ENCODE peak calls at places on chromosomes 3 and 15, in six cellular contexts. O is tibial nerve, I is fibroblast of pulmonary artery, W is tibial artery, J is AG04450, M is cardiac fibroblast. T is an unnamed sample.
A peak's percentile ranks its signal among the peaks of the same experiment; 100 is the strongest.

GRCh38 chr3:25156526-25157075 is 271.5 kb upstream of the RARB start:
- DNase-seq in J (no peak), M (peak; percentile 75), I (peak; percentile 65), O (no peak), W (no peak), T (no peak)

GRCh38 chr15:34984884-34985630 is 3.0 kb downstream of the ZNF770 start:
- DNase-seq in J (no peak), W (no peak), M (peak; percentile 64), I (peak; percentile 56), O (no peak), T (no peak)

GRCh38 chr3:29280675-29281264 is at the start of gene RBMS3:
- DNase-seq in O (peak; percentile 80), I (peak; percentile 98), M (peak; percentile 98), W (peak; percentile 96), J (peak; percentile 91), T (no peak)

GRCh38 chr3:169780738-169781137 is 7.5 kb downstream of the MYNN start:
- DNase-seq in I (no peak), J (no peak), W (no peak), M (no peak), O (no peak), T (no peak)

GRCh38 chr3:4719011-4719649 is 226.0 kb downstream of the ITPR1 start:
- DNase-seq in M (no peak), J (peak; percentile 24), W (no peak), I (no peak), O (no peak), T (no peak)

GRCh38 chr15:47603026-47603425 is 114.3 kb upstream of the SEMA6D start:
- DNase-seq in O (no peak), M (peak; percentile 44), J (no peak), W (no peak), I (no peak), T (no peak)

GRCh38 chr15:90765489-90765888 is 48.3 kb downstream of the BLM start:
- DNase-seq in M (no peak), W (no peak), J (no peak), O (no peak), I (no peak), T (no peak)

GRCh38 chr3:108184824-108185223 is 37.4 kb downstream of the IFT57 start:
- DNase-seq in O (no peak), I (no peak), M (no peak), J (no peak), W (no peak), T (no peak)

GRCh38 chr15:40925495-40925862 is 3.7 kb upstream of the DLL4 start:
- DNase-seq in W (no peak), M (no peak), J (no peak), O (no peak), I (no peak), T (no peak)

GRCh38 chr15:80706161-80706560 is 11.1 kb downstream of the ABHD17C start:
- DNase-seq in M (no peak), W (no peak), J (no peak), O (no peak), I (no peak), T (no peak)

GRCh38 chr15:72912121-72912520 is 128.6 kb upstream of the ADPGK start:
- DNase-seq in J (no peak), I (no peak), M (no peak), W (no peak), O (no peak), T (no peak)

GRCh38 chr15:25170113-25170731 is 215.4 kb downstream of the SNRPN start:
- DNase-seq in M (no peak), I (no peak), J (no peak), W (no peak), O (no peak), T (no peak)

GRCh38 chr3:43477600-43477999 is 144.2 kb downstream of the ANO10 start:
- DNase-seq in I (no peak), W (no peak), O (no peak), M (peak; percentile 54), J (no peak), T (no peak)

GRCh38 chr3:177589921-177590336 is 392.6 kb upstream of the TBL1XR1 start:
- DNase-seq in I (peak; percentile 95), J (peak; percentile 91), O (no peak), M (peak; percentile 97), W (no peak), T (no peak)

GRCh38 chr3:41095702-41096101 is 103.6 kb upstream of the CTNNB1 start:
- DNase-seq in J (no peak), O (no peak), I (peak; percentile 4), W (no peak), M (peak; percentile 4), T (no peak)

GRCh38 chr3:138949002-138949418 is 2.0 kb downstream of the FOXL2NB start:
- DNase-seq in I (no peak), O (no peak), J (no peak), W (no peak), M (no peak), T (no peak)

GRCh38 chr15:47586653-47587224 is 130.6 kb upstream of the SEMA6D start:
- DNase-seq in J (no peak), M (peak; percentile 91), I (peak; percentile 73), O (no peak), W (no peak), T (no peak)

GRCh38 chr3:18440053-18440768 is 15.1 kb upstream of the SATB1 start:
- DNase-seq in O (no peak), W (no peak), J (no peak), M (peak; percentile 16), I (no peak), T (no peak)

GRCh38 chr15:56587686-56588085 is 122.7 kb upstream of the MNS1 start:
- DNase-seq in J (no peak), I (no peak), O (no peak), W (no peak), M (no peak), T (no peak)

GRCh38 chr3:184814214-184814613 is 2.2 kb downstream of the VPS8 start:
- DNase-seq in O (no peak), J (no peak), W (no peak), M (peak; percentile 19), I (no peak), T (no peak)

GRCh38 chr3:64808056-64808455 is 120.3 kb upstream of the ADAMTS9 start:
- DNase-seq in I (no peak), O (no peak), J (no peak), M (no peak), W (no peak), T (no peak)

GRCh38 chr3:10627884-10628572 is 122.6 kb upstream of the ATP2B2 start:
- DNase-seq in M (no peak), I (no peak), J (no peak), W (no peak), O (no peak), T (no peak)

GRCh38 chr3:152026033-152026556 is 152.7 kb downstream of the SUCNR1 start:
- DNase-seq in I (peak; percentile 88), W (no peak), J (peak; percentile 54), O (no peak), M (peak; percentile 93), T (no peak)
- TF ChIP-seq CTCF in I (peak; percentile 38), W (peak; percentile 38), J (peak; percentile 48), O (peak; percentile 15), M (peak; percentile 27), T (no peak)

GRCh38 chr3:179653106-179653776 is 401 bp downstream of the USP13 start:
- DNase-seq in O (peak; percentile 42), W (peak; percentile 84), I (peak; percentile 85), J (peak; percentile 61), M (peak; percentile 79), T (no peak)
- TF ChIP-seq CTCF in O (no peak), W (no peak), I (no peak), J (peak; percentile 19), M (no peak), T (peak; percentile 22)

DNA sequence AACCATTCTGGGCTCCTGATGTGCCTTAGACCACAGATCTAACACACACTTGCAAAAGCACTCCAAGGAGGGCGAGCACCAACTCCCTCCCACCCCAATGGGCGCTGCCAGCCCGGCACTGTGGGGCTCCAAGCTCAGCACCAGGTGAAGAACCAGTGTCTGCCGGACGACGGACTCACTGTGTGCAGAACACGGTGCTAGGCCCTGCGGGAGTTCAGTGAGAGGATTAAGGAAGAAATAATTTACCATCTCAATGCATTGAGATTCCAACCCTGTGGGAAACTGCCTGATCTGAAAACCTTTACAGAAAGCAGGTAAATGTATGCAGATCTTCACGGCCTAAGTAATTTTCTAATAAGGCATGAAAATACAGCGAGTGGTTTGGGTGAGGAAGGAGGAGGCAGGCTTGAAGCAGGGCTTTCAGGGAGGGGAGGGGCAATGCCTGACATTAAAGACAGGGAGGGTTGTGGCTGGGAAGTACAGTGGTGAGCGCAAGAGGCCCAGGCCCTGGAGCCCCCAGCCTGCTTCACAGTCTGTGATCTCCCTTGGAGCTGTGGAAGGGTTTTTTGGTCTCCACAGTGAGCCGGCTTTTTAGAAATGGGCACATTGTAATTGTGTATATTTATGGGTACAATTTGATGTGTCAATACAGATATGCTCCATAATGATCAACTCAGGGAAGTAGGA is 35.6 kb upstream of the CHRNB4 start:
- DNase-seq in J (no peak), W (no peak), I (no peak), O (no peak), M (no peak), T (no peak)
- TF ChIP-seq CTCF in J (no peak), W (no peak), I (no peak), O (no peak), M (no peak), T (no peak)

DNA sequence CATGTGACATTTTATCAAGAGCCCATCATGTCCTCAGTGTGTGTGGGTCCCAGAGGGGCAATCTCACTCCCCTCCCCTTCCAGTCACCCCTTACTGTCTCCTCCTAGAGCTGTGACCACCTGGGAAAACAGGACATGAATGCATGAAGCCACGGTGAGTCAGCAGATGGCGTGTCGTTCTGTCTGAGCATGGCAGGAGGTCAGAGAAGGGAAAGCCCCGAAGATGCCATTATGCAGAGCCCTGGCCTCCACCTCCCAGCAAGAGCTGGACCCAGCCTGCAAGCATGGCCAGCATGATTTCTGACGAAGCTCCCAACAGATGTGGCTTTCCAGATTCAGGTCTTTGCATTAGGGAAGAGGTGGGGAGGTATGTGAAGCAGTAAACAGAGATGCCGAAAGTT is 118.4 kb downstream of the TLE3 start:
- DNase-seq in J (no peak), O (no peak), I (no peak), W (no peak), M (peak; percentile 42), T (no peak)
- TF ChIP-seq CTCF in J (no peak), O (no peak), I (no peak), W (no peak), M (no peak), T (peak; percentile 27)

T was measured in D721Med.